ENCODE peak calls at places on chromosomes 7 and 10, in four cellular contexts. H is mesothelial cell of epicardium; K is CD8-positive, alpha-beta T cell; W is BJ. L is an unnamed sample.

GRCh38 chr10:25564351-25564750 is 369.7 kb upstream of the MYO3A start:
- DNase-seq in H (no peak), K (no peak), W (no peak), L (no peak)

GRCh38 chr7:150923191-150923590 is 54.9 kb downstream of the KCNH2 start:
- DNase-seq in W (no peak), H (no peak), K (no peak), L (no peak)

GRCh38 chr7:124246262-124246863 is 213.5 kb upstream of the TMEM229A start:
- DNase-seq in K (no peak), H (no peak), W (no peak), L (no peak)

GRCh38 chr10:75598998-75599397 is 167.6 kb downstream of the LRMDA start:
- DNase-seq in K (no peak), H (no peak), W (no peak), L (no peak)

GRCh38 chr10:33073641-33074410 is 115.8 kb upstream of the ITGB1 start:
- DNase-seq in W (no peak), H (no peak), K (no peak), L (no peak)

GRCh38 chr10:48655426-48656240 is 29.0 kb upstream of the WDFY4 start:
- DNase-seq in K (no peak), H (no peak), W (no peak), L (no peak)

GRCh38 chr10:98170249-98171117 is 36.0 kb downstream of the R3HCC1L start:
- DNase-seq in H (no peak), K (peak; percentile 23), W (no peak), L (no peak)

GRCh38 chr7:35828817-35829216 is 28.0 kb downstream of the SEPTIN7 start:
- DNase-seq in H (no peak), W (no peak), K (no peak), L (no peak)

GRCh38 chr7:106824458-106824857 is 40.6 kb upstream of the PIK3CG start:
- DNase-seq in K (no peak), W (no peak), H (no peak), L (no peak)

GRCh38 chr7:96665689-96666088 is 44.0 kb downstream of the SEM1 start:
- DNase-seq in K (no peak), H (no peak), W (no peak), L (no peak)

GRCh38 chr10:24351883-24352778 is 143.2 kb downstream of the KIAA1217 start:
- DNase-seq in K (no peak), W (no peak), H (no peak), L (no peak)

GRCh38 chr10:12130237-12130872 is 878 bp downstream of the SEC61A2 start:
- DNase-seq in K (peak; percentile 20), W (no peak), H (no peak), L (peak; percentile 18)

GRCh38 chr10:26000971-26001370 is 66.9 kb downstream of the MYO3A start:
- DNase-seq in H (no peak), K (no peak), W (no peak), L (no peak)

GRCh38 chr10:94133239-94133638 is 139.5 kb downstream of the PLCE1 start:
- DNase-seq in K (no peak), W (no peak), H (no peak), L (no peak)

GRCh38 chr7:152760384-152761115 is 998 bp downstream of the ACTR3B start:
- DNase-seq in K (no peak), H (no peak), W (no peak), L (no peak)

GRCh38 chr7:140869430-140869829 is 55.3 kb downstream of the BRAF start:
- DNase-seq in K (no peak), H (no peak), W (no peak), L (no peak)

GRCh38 chr7:98992076-98992475 is 113.7 kb downstream of the TRRAP start:
- DNase-seq in W (no peak), H (no peak), K (no peak), L (no peak)

GRCh38 chr7:25256424-25256823 is 28.1 kb upstream of the NPVF start:
- DNase-seq in W (no peak), K (no peak), H (no peak), L (no peak)

GRCh38 chr7:69963388-69963787 is 365.1 kb downstream of the AUTS2 start:
- DNase-seq in H (no peak), K (no peak), W (no peak), L (no peak)

GRCh38 chr10:97411411-97411810 is 10.3 kb upstream of the RRP12 start:
- DNase-seq in H (no peak), K (no peak), W (no peak), L (no peak)

GRCh38 chr10:104680467-104681401 is 39.6 kb downstream of the SORCS3 start:
- DNase-seq in K (no peak), H (no peak), W (no peak), L (no peak)

GRCh38 chr7:90597527-90597871 is 1.4 kb downstream of the CDK14 start:
- DNase-seq in W (no peak), H (no peak), K (no peak), L (no peak)

GRCh38 chr7:90594791-90595317 is 1.3 kb upstream of the CDK14 start:
- DNase-seq in H (no peak), W (peak; percentile 37), K (no peak), L (no peak)

GRCh38 chr7:90595341-90595800 is 750 bp upstream of the CDK14 start:
- DNase-seq in W (no peak), K (no peak), H (no peak), L (no peak)

GRCh38 chr7:90596745-90597526 is 815 bp downstream of the CDK14 start:
- DNase-seq in W (no peak), H (no peak), K (no peak), L (no peak)

GRCh38 chr7:90595801-90596683 is at the start of gene CDK14:
- DNase-seq in K (peak; percentile 20), H (peak; percentile 70), W (no peak), L (no peak)
- TF ChIP-seq CTCF in K (no peak), H (peak; percentile 62), W (peak; percentile 43), L (peak; percentile 33)

DNA sequence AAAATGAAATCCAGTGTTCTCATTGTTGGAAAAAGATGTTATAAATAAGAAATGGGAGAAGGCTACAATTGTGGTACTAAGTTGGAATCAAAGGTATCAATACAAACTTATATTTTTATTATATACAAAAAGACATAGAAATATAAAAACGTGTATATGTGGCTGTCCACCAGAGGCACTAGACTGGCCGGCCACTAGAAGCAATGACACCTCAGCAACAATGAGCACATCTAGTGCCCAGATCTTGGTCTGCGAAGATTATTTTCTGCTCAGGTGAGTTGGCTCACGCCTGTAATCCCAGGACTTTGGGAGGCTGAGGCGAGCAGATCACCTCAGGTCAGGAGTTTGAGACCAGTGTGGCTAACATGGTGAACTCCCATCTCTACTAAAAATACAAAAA is 21.6 kb downstream of the IDE start:
- DNase-seq in H (no peak), K (no peak), W (no peak), L (no peak)
- TF ChIP-seq CTCF in H (no peak), K (no peak), W (peak; percentile 17), L (no peak)

GRCh38 chr10:126321455-126321854 is 66.8 kb downstream of the ADAM12 start:
- DNase-seq in K (no peak), W (no peak), H (no peak), L (no peak)

GRCh38 chr10:126314848-126315247 is 73.4 kb downstream of the ADAM12 start:
- DNase-seq in W (no peak), K (no peak), H (no peak), L (no peak)

GRCh38 chr10:126312167-126312566 is 76.1 kb downstream of the ADAM12 start:
- DNase-seq in K (no peak), W (no peak), H (no peak), L (no peak)

GRCh38 chr10:126315471-126316177 is 72.7 kb downstream of the ADAM12 start:
- DNase-seq in H (no peak), K (no peak), W (peak; percentile 43), L (peak; percentile 44)
- TF ChIP-seq CTCF in H (no peak), K (no peak), W (no peak), L (no peak)

DNA sequence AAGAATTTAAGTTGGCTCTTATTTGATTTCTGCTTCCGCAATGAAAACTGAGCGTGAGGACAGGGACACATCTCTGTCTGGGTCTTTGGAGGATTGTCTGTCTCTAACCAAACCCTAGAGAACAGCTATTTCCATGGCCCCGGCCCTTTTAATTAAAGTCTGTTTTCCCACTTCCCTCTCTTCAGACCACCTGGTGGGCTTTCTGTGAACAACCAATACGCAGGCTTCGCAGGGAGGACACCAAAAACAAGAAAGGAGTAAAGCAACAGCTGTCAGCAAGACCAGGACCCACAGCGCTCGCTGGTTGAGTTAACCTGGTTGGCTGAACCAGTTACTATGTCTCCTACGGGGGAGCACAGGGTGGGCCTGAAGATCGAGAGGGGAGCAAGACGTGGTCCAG is 217.1 kb upstream of the FRMD4A start:
- DNase-seq in W (no peak), K (no peak), H (no peak), L (no peak)
- TF ChIP-seq CTCF in W (peak; percentile 16), K (peak; percentile 27), H (peak; percentile 45), L (no peak)

DNA sequence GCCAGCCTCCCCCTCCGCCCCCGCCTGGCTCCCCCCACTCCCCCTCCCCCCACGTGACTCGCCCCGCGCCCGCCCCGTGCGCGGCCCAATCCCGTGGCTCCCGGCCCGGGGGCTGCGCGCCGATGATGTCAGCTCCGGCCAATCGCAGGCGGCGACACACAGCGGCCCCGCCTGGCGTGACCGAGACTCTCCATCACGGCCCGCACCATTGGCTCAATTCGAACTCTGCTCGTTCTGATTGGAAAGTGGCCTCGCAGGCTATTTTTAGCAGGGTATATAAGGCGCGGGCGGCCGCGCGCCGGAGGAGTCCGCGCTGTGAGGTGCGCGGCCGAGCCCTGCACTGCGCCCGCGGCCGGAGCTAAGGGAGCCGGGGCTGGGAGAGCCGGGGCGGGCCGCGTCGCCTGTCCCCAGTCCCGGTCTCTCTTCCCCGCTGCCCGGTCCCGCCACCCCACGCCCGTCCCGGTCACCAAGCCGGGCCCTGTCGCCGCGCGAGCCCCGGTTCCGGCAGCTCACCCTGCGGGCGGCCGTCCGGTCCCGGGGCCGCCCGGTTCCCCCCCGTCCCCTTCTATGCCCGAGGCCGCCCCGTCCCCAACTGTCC is 341 bp upstream of the KLF6 start:
- DNase-seq in W (no peak), K (peak; percentile 99), H (peak; percentile 97), L (peak; percentile 96)
- TF ChIP-seq CTCF in W (no peak), K (no peak), H (no peak), L (no peak)

DNA sequence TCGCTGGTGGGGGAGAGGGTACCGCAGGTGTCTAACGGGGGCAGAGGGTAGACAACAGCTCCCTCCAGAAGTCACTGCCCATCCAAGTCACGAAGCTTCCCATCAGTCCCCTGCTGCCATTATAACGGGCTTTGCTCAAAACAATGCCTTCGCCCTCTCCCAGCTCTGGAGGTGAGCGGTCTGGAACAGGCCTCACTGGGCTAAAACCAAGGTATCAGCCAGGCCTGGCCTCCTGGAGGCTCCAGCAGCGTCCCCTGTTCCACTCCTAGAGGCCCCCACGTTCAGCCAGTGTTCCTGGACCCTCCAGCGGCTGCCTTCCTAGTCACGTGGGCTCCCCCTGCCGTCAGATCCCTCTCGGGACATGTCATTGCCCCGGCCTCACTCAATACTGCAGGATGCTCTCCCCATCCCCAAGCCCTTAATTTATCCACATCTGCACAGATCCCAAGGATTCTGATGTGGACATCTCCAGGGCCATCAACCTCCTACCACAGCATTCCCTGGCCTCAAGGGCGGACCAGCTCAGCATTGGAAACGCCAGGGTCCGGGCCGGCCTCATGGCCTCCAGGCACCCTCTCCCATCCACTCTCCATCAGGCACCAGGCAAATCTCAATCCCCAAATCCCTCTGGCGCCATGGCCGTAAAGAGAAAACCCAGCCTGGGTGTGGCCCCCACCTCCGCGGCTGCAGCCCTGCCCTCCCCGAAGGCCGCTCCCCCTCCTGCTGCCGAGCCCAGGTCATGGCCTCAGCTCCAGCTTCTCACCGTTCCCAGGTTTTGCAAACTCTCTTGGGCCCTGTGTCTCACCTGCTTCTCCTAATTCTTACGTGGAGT is 104.1 kb upstream of the FAM20C start:
- DNase-seq in K (no peak), W (no peak), H (no peak), L (no peak)
- TF ChIP-seq CTCF in K (no peak), W (no peak), H (no peak), L (no peak)

GRCh38 chr7:66751945-66752344 is 11.4 kb downstream of the RABGEF1 start:
- DNase-seq in W (no peak), H (no peak), K (no peak), L (no peak)
- TF ChIP-seq CTCF in W (no peak), H (no peak), K (no peak), L (no peak)

GRCh38 chr7:139620676-139621344 is 97.3 kb downstream of the CLEC2L start:
- DNase-seq in K (peak; percentile 51), W (no peak), H (no peak), L (no peak)
- TF ChIP-seq CTCF in K (peak; percentile 65), W (peak; percentile 70), H (peak; percentile 75), L (peak; percentile 59)

L was measured in AG09319.